ENCODE peak calls at places on chromosomes 13 and 19, in five cellular contexts. H is type B pancreatic cell; P is CD8-positive, alpha-beta T cell; D is stimulated activated CD8-positive, alpha-beta memory T cell treated with anti-CD3 and anti-CD28 coated beads, Interleukin-4, amount 100 ng/mL, for 1 hour; L is fibroblast of villous mesenchyme. O is an unnamed sample.
A peak's percentile ranks its signal among the peaks of the same experiment; 100 is the strongest.

GRCh38 chr13:97231118-97231831 is 9.1 kb downstream of the MBNL2 start:
- DNase-seq in P (no peak), D (no peak), L (no peak), H (no peak), O (no peak)

GRCh38 chr13:30306762-30307193 is 573 bp downstream of the KATNAL1 start:
- DNase-seq in D (peak; percentile 84), P (peak; percentile 80), L (peak; percentile 91), H (peak; percentile 94), O (peak; percentile 88)

GRCh38 chr19:50478901-50479715 is 2.5 kb upstream of the GARIN5A start:
- DNase-seq in D (no peak), H (no peak), L (peak; percentile 42), P (no peak), O (peak; percentile 6)

GRCh38 chr13:43783820-43784219 is 3.0 kb downstream of the ENOX1 start:
- DNase-seq in H (no peak), P (no peak), L (peak; percentile 23), D (no peak), O (no peak)

GRCh38 chr13:68056816-68057710 is 826.9 kb upstream of the PCDH9 start:
- DNase-seq in H (no peak), P (no peak), L (peak; percentile 28), D (no peak), O (no peak)

GRCh38 chr19:15948223-15949058 is at the start of gene OR10H4:
- DNase-seq in P (no peak), D (no peak), L (no peak), H (no peak), O (no peak)

GRCh38 chr19:15124572-15125231 is 17.5 kb downstream of the SYDE1 start:
- DNase-seq in P (no peak), L (no peak), D (no peak), H (no peak), O (peak; percentile 73)

GRCh38 chr19:1507192-1507660 is 5.6 kb downstream of the ADAMTSL5 start:
- DNase-seq in D (no peak), L (no peak), P (no peak), H (peak; percentile 67), O (no peak)

GRCh38 chr13:44825951-44826350 is 163.3 kb downstream of the NUFIP1 start:
- DNase-seq in L (no peak), P (no peak), H (no peak), D (no peak), O (no peak)

GRCh38 chr13:94947965-94948371 is 235.6 kb upstream of the SOX21 start:
- DNase-seq in D (no peak), H (no peak), P (no peak), L (no peak), O (no peak)

GRCh38 chr13:102400619-102401125 is 1.2 kb downstream of the FGF14 start:
- DNase-seq in P (no peak), D (no peak), L (peak; percentile 8), H (no peak), O (no peak)

GRCh38 chr13:26132756-26133155 is 80.9 kb upstream of the SHISA2 start:
- DNase-seq in P (no peak), D (no peak), H (no peak), L (peak; percentile 22), O (no peak)

GRCh38 chr19:35379992-35380391 is 9.1 kb downstream of the GPR42 start:
- DNase-seq in H (peak; percentile 31), L (no peak), D (no peak), P (no peak), O (no peak)

GRCh38 chr13:113126265-113127150 is 3.9 kb downstream of the F10 start:
- DNase-seq in D (no peak), P (no peak), L (no peak), H (peak; percentile 63), O (no peak)

GRCh38 chr13:100506154-100506553 is 82.4 kb downstream of the GGACT start:
- DNase-seq in P (no peak), H (no peak), D (no peak), L (no peak), O (no peak)

GRCh38 chr19:50658438-50659317 is 9.4 kb downstream of the C19orf81 start:
- DNase-seq in D (no peak), L (peak; percentile 30), P (peak; percentile 43), H (peak; percentile 87), O (peak; percentile 47)

GRCh38 chr19:2524840-2525723 is 49.2 kb downstream of the GADD45B start:
- DNase-seq in L (peak; percentile 57), P (no peak), H (no peak), D (no peak), O (no peak)

GRCh38 chr13:107043016-107043957 is 475.4 kb upstream of the ARGLU1 start:
- DNase-seq in H (no peak), D (no peak), L (no peak), P (no peak), O (no peak)

GRCh38 chr19:3183721-3184641 is 1.7 kb upstream of the NCLN start:
- DNase-seq in H (no peak), L (no peak), D (no peak), P (no peak), O (no peak)

GRCh38 chr19:10565028-10565566 is 713 bp downstream of the KRI1 start:
- DNase-seq in P (peak; percentile 30), L (peak; percentile 23), H (no peak), D (no peak), O (peak; percentile 53)

GRCh38 chr13:101397742-101398141 is 18.6 kb downstream of the NALCN start:
- DNase-seq in P (no peak), D (no peak), L (peak; percentile 57), H (no peak), O (no peak)

GRCh38 chr13:38713046-38713445 is 26.2 kb downstream of the FREM2 start:
- DNase-seq in D (no peak), H (no peak), P (no peak), L (no peak), O (no peak)

GRCh38 chr19:7512400-7512851 is 3.5 kb upstream of the ZNF358 start:
- DNase-seq in P (no peak), D (no peak), L (peak; percentile 74), H (no peak), O (no peak)

GRCh38 chr19:49592486-49593232 is 1.7 kb downstream of the PRR12 start:
- DNase-seq in L (peak; percentile 18), D (no peak), P (no peak), H (no peak), O (no peak)

GRCh38 chr13:73754727-73755292 is 379.4 kb downstream of the KLF12 start:
- DNase-seq in P (no peak), D (no peak), H (no peak), L (peak; percentile 52), O (peak; percentile 4)

GRCh38 chr13:89969996-89970709 is 1377.3 kb upstream of the MIR17HG start:
- DNase-seq in D (no peak), P (no peak), H (no peak), L (peak; percentile 4), O (no peak)

GRCh38 chr13:78608705-78609463 is 5.5 kb upstream of the POU4F1 start:
- DNase-seq in H (no peak), D (no peak), P (no peak), L (no peak), O (no peak)

GRCh38 chr19:30226464-30227070 is 145.6 kb upstream of the ZNF536 start:
- DNase-seq in H (no peak), P (no peak), L (no peak), D (no peak), O (no peak)

GRCh38 chr19:23116802-23117571 is at the start of gene ZNF730:
- DNase-seq in L (peak; percentile 84), D (peak; percentile 41), H (peak; percentile 93), P (peak; percentile 33), O (peak; percentile 44)

GRCh38 chr13:52092087-52092486 is 36.8 kb downstream of the NEK5 start:
- DNase-seq in L (no peak), D (no peak), P (no peak), H (no peak), O (no peak)

GRCh38 chr19:51116736-51117135 is 8.0 kb upstream of the SIGLEC9 start:
- DNase-seq in P (no peak), L (no peak), D (no peak), H (no peak), O (no peak)

GRCh38 chr19:48353682-48354081 is 10.1 kb downstream of the TMEM143 start:
- DNase-seq in P (no peak), H (no peak), L (no peak), D (no peak), O (no peak)

GRCh38 chr19:42280761-42281174 is 11.7 kb downstream of the CIC start:
- DNase-seq in H (peak; percentile 73), P (no peak), L (peak; percentile 23), D (no peak), O (peak; percentile 22)

GRCh38 chr19:13799669-13800068 is 4.4 kb downstream of the ZSWIM4 start:
- DNase-seq in D (no peak), P (no peak), H (no peak), L (no peak), O (no peak)

GRCh38 chr19:49691243-49692101 is 556 bp downstream of the CPT1C start:
- DNase-seq in L (peak; percentile 55), D (no peak), H (peak; percentile 85), P (no peak), O (no peak)

GRCh38 chr13:43744630-43745029 is 42.1 kb downstream of the ENOX1 start:
- DNase-seq in P (no peak), H (no peak), L (peak; percentile 10), D (no peak), O (no peak)

GRCh38 chr13:114124921-114125320 is 7.5 kb downstream of the RASA3 start:
- DNase-seq in P (peak; percentile 61), L (peak; percentile 72), H (no peak), D (no peak), O (peak; percentile 49)

GRCh38 chr19:50026550-50026906 is 723 bp downstream of the ZNF473 start:
- DNase-seq in L (no peak), P (no peak), H (no peak), D (no peak), O (no peak)

GRCh38 chr13:45863716-45864590 is 12.4 kb upstream of the SIAH3 start:
- DNase-seq in D (no peak), H (no peak), L (no peak), P (no peak), O (no peak)

GRCh38 chr13:52845766-52846566 is 2.5 kb downstream of the PCDH8 start:
- DNase-seq in D (no peak), H (peak; percentile 78), L (no peak), P (no peak), O (no peak)